ENCODE peak calls at places on chromosomes 6 and 20, in nine cellular contexts. One of them, this sample, is unnamed.
A peak's percentile ranks its signal among the peaks of the same experiment; 100 is the strongest.

GRCh38 chr6:136772685-136773472 is 19.4 kb downstream of the MAP3K5 start:
- DNase-seq in CD4-positive, alpha-beta T cell: no peak
- DNase-seq in GM12865: peak; percentile 94
- DNase-seq in fibroblast of mammary gland: no peak
- DNase-seq in left ventricle myocardium inferior: no peak
- DNase-seq in fibroblast of lung: peak; percentile 37
- DNase-seq in AG04450: no peak
- DNase-seq in psoas muscle: no peak
- DNase-seq in lower leg skin: no peak
- DNase-seq in this sample: no peak

GRCh38 chr6:123415844-123416468 is 220.8 kb downstream of the TRDN start:
- DNase-seq in AG04450: peak; percentile 3
- DNase-seq in psoas muscle: no peak
- DNase-seq in GM12865: peak; percentile 74
- DNase-seq in fibroblast of mammary gland: peak; percentile 65
- DNase-seq in fibroblast of lung: peak; percentile 47
- DNase-seq in CD4-positive, alpha-beta T cell: no peak
- DNase-seq in lower leg skin: no peak
- DNase-seq in left ventricle myocardium inferior: no peak
- DNase-seq in this sample: peak; percentile 15

GRCh38 chr20:53040678-53041674 is 68.8 kb downstream of the TSHZ2 start:
- DNase-seq in psoas muscle: peak; percentile 72
- DNase-seq in fibroblast of lung: peak; percentile 81
- DNase-seq in CD4-positive, alpha-beta T cell: peak; percentile 38
- DNase-seq in lower leg skin: peak; percentile 88
- DNase-seq in fibroblast of mammary gland: peak; percentile 73
- DNase-seq in left ventricle myocardium inferior: no peak
- DNase-seq in AG04450: no peak
- DNase-seq in GM12865: peak; percentile 2
- DNase-seq in this sample: no peak

GRCh38 chr20:3716195-3716834 is 3.9 kb upstream of the SIGLEC1 start:
- DNase-seq in psoas muscle: peak; percentile 55
- DNase-seq in fibroblast of lung: peak; percentile 34
- DNase-seq in GM12865: peak; percentile 71
- DNase-seq in lower leg skin: no peak
- DNase-seq in AG04450: no peak
- DNase-seq in fibroblast of mammary gland: peak; percentile 49
- DNase-seq in left ventricle myocardium inferior: no peak
- DNase-seq in CD4-positive, alpha-beta T cell: no peak
- DNase-seq in this sample: peak; percentile 10

GRCh38 chr6:68718379-68719073 is 83.4 kb downstream of the ADGRB3 start:
- DNase-seq in fibroblast of mammary gland: peak; percentile 84
- DNase-seq in CD4-positive, alpha-beta T cell: no peak
- DNase-seq in GM12865: no peak
- DNase-seq in lower leg skin: no peak
- DNase-seq in left ventricle myocardium inferior: no peak
- DNase-seq in psoas muscle: no peak
- DNase-seq in fibroblast of lung: peak; percentile 71
- DNase-seq in AG04450: no peak
- DNase-seq in this sample: no peak

GRCh38 chr6:1070085-1070521 is 241.8 kb upstream of the FOXQ1 start:
- DNase-seq in CD4-positive, alpha-beta T cell: no peak
- DNase-seq in lower leg skin: peak; percentile 80
- DNase-seq in fibroblast of mammary gland: no peak
- DNase-seq in left ventricle myocardium inferior: no peak
- DNase-seq in fibroblast of lung: no peak
- DNase-seq in GM12865: no peak
- DNase-seq in AG04450: no peak
- DNase-seq in psoas muscle: no peak
- DNase-seq in this sample: no peak

GRCh38 chr20:3781153-3781910 is at the start of gene SPEF1:
- DNase-seq in AG04450: peak; percentile 71
- DNase-seq in fibroblast of mammary gland: peak; percentile 93
- DNase-seq in psoas muscle: peak; percentile 82
- DNase-seq in fibroblast of lung: peak; percentile 87
- DNase-seq in CD4-positive, alpha-beta T cell: no peak
- DNase-seq in GM12865: peak; percentile 80
- DNase-seq in left ventricle myocardium inferior: peak; percentile 62
- DNase-seq in lower leg skin: peak; percentile 92
- DNase-seq in this sample: peak; percentile 79

GRCh38 chr6:84137989-84138575 is 89.4 kb downstream of the CEP162 start:
- DNase-seq in GM12865: no peak
- DNase-seq in left ventricle myocardium inferior: no peak
- DNase-seq in fibroblast of mammary gland: no peak
- DNase-seq in CD4-positive, alpha-beta T cell: no peak
- DNase-seq in lower leg skin: no peak
- DNase-seq in psoas muscle: no peak
- DNase-seq in fibroblast of lung: no peak
- DNase-seq in AG04450: no peak
- DNase-seq in this sample: no peak

GRCh38 chr20:53001502-53002301 is 29.5 kb downstream of the TSHZ2 start:
- DNase-seq in lower leg skin: no peak
- DNase-seq in CD4-positive, alpha-beta T cell: no peak
- DNase-seq in left ventricle myocardium inferior: no peak
- DNase-seq in AG04450: no peak
- DNase-seq in GM12865: peak; percentile 66
- DNase-seq in fibroblast of mammary gland: no peak
- DNase-seq in psoas muscle: no peak
- DNase-seq in fibroblast of lung: peak; percentile 90
- DNase-seq in this sample: no peak

GRCh38 chr6:159170999-159171712 is 2.0 kb downstream of the FNDC1 start:
- DNase-seq in CD4-positive, alpha-beta T cell: no peak
- DNase-seq in GM12865: no peak
- DNase-seq in fibroblast of mammary gland: peak; percentile 72
- DNase-seq in lower leg skin: no peak
- DNase-seq in psoas muscle: no peak
- DNase-seq in left ventricle myocardium inferior: peak; percentile 33
- DNase-seq in AG04450: peak; percentile 36
- DNase-seq in fibroblast of lung: peak; percentile 91
- DNase-seq in this sample: no peak

GRCh38 chr6:81890846-81891245 is 138.4 kb upstream of the TENT5A start:
- DNase-seq in lower leg skin: no peak
- DNase-seq in psoas muscle: no peak
- DNase-seq in CD4-positive, alpha-beta T cell: no peak
- DNase-seq in GM12865: no peak
- DNase-seq in fibroblast of lung: peak; percentile 97
- DNase-seq in fibroblast of mammary gland: peak; percentile 96
- DNase-seq in AG04450: no peak
- DNase-seq in left ventricle myocardium inferior: no peak
- DNase-seq in this sample: peak; percentile 23

GRCh38 chr6:43983632-43984031 is 143.6 kb downstream of the MRPL14 start:
- DNase-seq in AG04450: no peak
- DNase-seq in lower leg skin: no peak
- DNase-seq in fibroblast of mammary gland: no peak
- DNase-seq in fibroblast of lung: no peak
- DNase-seq in psoas muscle: no peak
- DNase-seq in GM12865: no peak
- DNase-seq in CD4-positive, alpha-beta T cell: peak; percentile 0
- DNase-seq in left ventricle myocardium inferior: no peak
- DNase-seq in this sample: no peak

GRCh38 chr6:116206231-116206903 is 47.5 kb downstream of the TSPYL4 start:
- DNase-seq in lower leg skin: no peak
- DNase-seq in fibroblast of mammary gland: peak; percentile 53
- DNase-seq in psoas muscle: no peak
- DNase-seq in fibroblast of lung: peak; percentile 67
- DNase-seq in CD4-positive, alpha-beta T cell: no peak
- DNase-seq in left ventricle myocardium inferior: no peak
- DNase-seq in GM12865: no peak
- DNase-seq in AG04450: no peak
- DNase-seq in this sample: no peak

GRCh38 chr6:73580247-73581149 is 59.7 kb upstream of the EEF1A1 start:
- DNase-seq in fibroblast of lung: peak; percentile 98
- DNase-seq in CD4-positive, alpha-beta T cell: peak; percentile 69
- DNase-seq in AG04450: peak; percentile 94
- DNase-seq in GM12865: peak; percentile 85
- DNase-seq in psoas muscle: peak; percentile 86
- DNase-seq in lower leg skin: peak; percentile 96
- DNase-seq in left ventricle myocardium inferior: peak; percentile 78
- DNase-seq in fibroblast of mammary gland: peak; percentile 97
- DNase-seq in this sample: peak; percentile 96
- TF ChIP-seq CTCF in fibroblast of lung: peak; percentile 43
- TF ChIP-seq CTCF in CD4-positive, alpha-beta T cell: no peak
- TF ChIP-seq CTCF in AG04450: peak; percentile 54
- TF ChIP-seq CTCF in GM12865: peak; percentile 46
- TF ChIP-seq CTCF in psoas muscle: peak; percentile 32
- TF ChIP-seq CTCF in lower leg skin: no peak
- TF ChIP-seq CTCF in left ventricle myocardium inferior: peak; percentile 58
- TF ChIP-seq CTCF in fibroblast of mammary gland: peak; percentile 38
- TF ChIP-seq CTCF in this sample: peak; percentile 58

DNA sequence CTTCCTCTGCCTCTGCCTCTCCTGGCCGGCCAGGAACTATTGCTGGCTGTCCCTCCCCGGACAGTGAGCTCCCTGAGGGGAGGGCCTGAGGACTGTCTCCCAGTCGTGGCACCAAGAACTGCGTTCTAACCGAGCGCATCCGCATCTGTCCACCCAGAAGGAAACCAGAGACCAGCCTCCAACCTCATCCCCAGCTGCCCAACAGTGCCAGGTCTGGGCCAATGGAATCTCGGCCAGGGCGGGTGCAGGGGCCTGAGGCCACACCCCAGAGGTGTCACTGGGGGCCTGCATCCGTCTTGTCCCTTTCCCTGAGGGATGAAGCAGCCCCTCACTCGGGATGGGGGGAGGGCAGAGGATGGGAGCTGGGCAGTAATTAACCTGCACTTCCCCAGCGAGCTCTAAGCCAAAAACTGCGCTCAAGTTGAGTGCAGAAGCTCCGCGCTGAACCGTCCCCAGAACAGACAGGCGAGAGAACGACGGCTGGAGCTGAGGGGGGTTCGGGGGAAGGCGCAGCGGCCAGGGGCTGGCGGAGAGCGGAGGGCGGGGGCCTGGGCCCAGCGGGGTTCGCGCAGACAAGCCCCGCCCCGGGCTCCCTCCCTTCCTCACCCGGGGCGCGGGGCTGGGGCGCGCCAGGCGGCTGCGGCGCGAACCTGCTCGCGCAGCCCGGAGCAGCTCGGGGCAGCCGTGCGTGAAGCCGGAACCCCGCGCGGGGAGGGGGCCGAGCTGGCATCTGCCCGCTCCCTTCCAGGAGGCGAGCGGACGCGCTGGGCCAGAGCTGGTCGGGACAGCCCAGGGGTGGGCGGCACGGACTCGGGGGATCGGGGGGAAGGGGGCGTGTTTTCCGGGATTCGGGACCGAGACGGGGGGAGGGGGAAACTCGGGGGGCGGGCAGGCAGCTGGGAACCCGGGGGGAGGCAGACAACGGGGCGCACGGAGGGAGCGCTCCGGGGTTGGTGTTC is 1.4 kb downstream of the TFEB start:
- DNase-seq in fibroblast of lung: peak; percentile 67
- DNase-seq in CD4-positive, alpha-beta T cell: peak; percentile 72
- DNase-seq in psoas muscle: peak; percentile 87
- DNase-seq in GM12865: peak; percentile 94
- DNase-seq in lower leg skin: peak; percentile 94
- DNase-seq in AG04450: peak; percentile 33
- DNase-seq in left ventricle myocardium inferior: peak; percentile 81
- DNase-seq in fibroblast of mammary gland: peak; percentile 57
- DNase-seq in this sample: no peak
- TF ChIP-seq CTCF in fibroblast of lung: no peak
- TF ChIP-seq CTCF in CD4-positive, alpha-beta T cell: no peak
- TF ChIP-seq CTCF in psoas muscle: no peak
- TF ChIP-seq CTCF in GM12865: peak; percentile 5
- TF ChIP-seq CTCF in lower leg skin: no peak
- TF ChIP-seq CTCF in AG04450: no peak
- TF ChIP-seq CTCF in left ventricle myocardium inferior: no peak
- TF ChIP-seq CTCF in fibroblast of mammary gland: no peak
- TF ChIP-seq CTCF in this sample: no peak

GRCh38 chr20:8829232-8829631 is 239.7 kb upstream of the PLCB4 start:
- DNase-seq in GM12865: no peak
- DNase-seq in fibroblast of lung: no peak
- DNase-seq in AG04450: no peak
- DNase-seq in psoas muscle: no peak
- DNase-seq in left ventricle myocardium inferior: no peak
- DNase-seq in lower leg skin: no peak
- DNase-seq in CD4-positive, alpha-beta T cell: no peak
- DNase-seq in fibroblast of mammary gland: peak; percentile 16
- DNase-seq in this sample: no peak
- TF ChIP-seq CTCF in GM12865: peak; percentile 4
- TF ChIP-seq CTCF in fibroblast of lung: peak; percentile 38
- TF ChIP-seq CTCF in AG04450: peak; percentile 31
- TF ChIP-seq CTCF in psoas muscle: no peak
- TF ChIP-seq CTCF in left ventricle myocardium inferior: no peak
- TF ChIP-seq CTCF in lower leg skin: no peak
- TF ChIP-seq CTCF in CD4-positive, alpha-beta T cell: no peak
- TF ChIP-seq CTCF in fibroblast of mammary gland: peak; percentile 36
- TF ChIP-seq CTCF in this sample: no peak

GRCh38 chr20:34945315-34946077 is 10.1 kb downstream of the GSS start:
- DNase-seq in GM12865: no peak
- DNase-seq in psoas muscle: no peak
- DNase-seq in CD4-positive, alpha-beta T cell: no peak
- DNase-seq in lower leg skin: no peak
- DNase-seq in AG04450: no peak
- DNase-seq in fibroblast of lung: no peak
- DNase-seq in fibroblast of mammary gland: no peak
- DNase-seq in left ventricle myocardium inferior: no peak
- DNase-seq in this sample: no peak
- TF ChIP-seq CTCF in GM12865: no peak
- TF ChIP-seq CTCF in psoas muscle: no peak
- TF ChIP-seq CTCF in CD4-positive, alpha-beta T cell: no peak
- TF ChIP-seq CTCF in lower leg skin: no peak
- TF ChIP-seq CTCF in AG04450: no peak
- TF ChIP-seq CTCF in fibroblast of lung: no peak
- TF ChIP-seq CTCF in fibroblast of mammary gland: no peak
- TF ChIP-seq CTCF in left ventricle myocardium inferior: no peak
- TF ChIP-seq CTCF in this sample: no peak

DNA sequence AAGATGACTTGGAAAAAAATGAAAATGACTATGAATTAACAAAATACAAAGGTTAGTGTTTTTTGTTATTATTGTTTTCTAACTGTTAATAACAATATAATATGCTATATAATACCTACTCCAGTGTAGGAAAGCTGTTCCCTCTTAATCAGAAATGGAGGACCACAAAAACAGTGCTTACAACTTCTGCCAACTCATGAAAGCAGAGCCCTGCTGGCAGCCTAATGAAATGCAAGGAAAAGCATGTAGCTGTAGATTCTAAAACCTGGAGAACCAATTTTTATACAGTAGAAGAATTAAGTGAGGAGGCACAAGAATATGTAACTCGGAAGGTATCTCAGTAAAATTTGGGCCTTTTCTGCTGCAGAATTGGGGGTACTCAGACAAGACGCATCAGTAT is 29.4 kb downstream of the PHIP start:
- DNase-seq in fibroblast of lung: peak; percentile 29
- DNase-seq in CD4-positive, alpha-beta T cell: no peak
- DNase-seq in left ventricle myocardium inferior: no peak
- DNase-seq in GM12865: no peak
- DNase-seq in fibroblast of mammary gland: peak; percentile 49
- DNase-seq in psoas muscle: no peak
- DNase-seq in lower leg skin: no peak
- DNase-seq in AG04450: no peak
- DNase-seq in this sample: no peak
- TF ChIP-seq CTCF in fibroblast of lung: peak; percentile 68
- TF ChIP-seq CTCF in CD4-positive, alpha-beta T cell: peak; percentile 60
- TF ChIP-seq CTCF in left ventricle myocardium inferior: peak; percentile 55
- TF ChIP-seq CTCF in GM12865: peak; percentile 28
- TF ChIP-seq CTCF in fibroblast of mammary gland: peak; percentile 60
- TF ChIP-seq CTCF in psoas muscle: peak; percentile 30
- TF ChIP-seq CTCF in lower leg skin: no peak
- TF ChIP-seq CTCF in AG04450: peak; percentile 66
- TF ChIP-seq CTCF in this sample: peak; percentile 35

This sample was measured in AG09319.